ENCODE peak calls at places on chromosomes 13 and 19, in five cellular contexts. One of them, this sample, is unnamed.

GRCh38 chr13:113125506-113126264 is 3.1 kb downstream of the F10 start:
- DNase-seq in activated CD4-positive, alpha-beta T cell treated with anti-CD3 and anti-CD28 coated beads, Interleukin-2, amount 50 U/mL, for 1 hour: no peak
- DNase-seq in astrocyte of the spinal cord: no peak
- DNase-seq in astrocyte of the hippocampus: no peak
- DNase-seq in HS-27A: no peak
- DNase-seq in this sample: no peak

GRCh38 chr19:5128251-5128931 is 159.5 kb downstream of the KDM4B start:
- DNase-seq in activated CD4-positive, alpha-beta T cell treated with anti-CD3 and anti-CD28 coated beads, Interleukin-2, amount 50 U/mL, for 1 hour: no peak
- DNase-seq in astrocyte of the spinal cord: peak; percentile 74
- DNase-seq in astrocyte of the hippocampus: peak; percentile 87
- DNase-seq in HS-27A: no peak
- DNase-seq in this sample: no peak

GRCh38 chr19:8108560-8109445 is 40.6 kb downstream of the FBN3 start:
- DNase-seq in activated CD4-positive, alpha-beta T cell treated with anti-CD3 and anti-CD28 coated beads, Interleukin-2, amount 50 U/mL, for 1 hour: no peak
- DNase-seq in astrocyte of the spinal cord: no peak
- DNase-seq in astrocyte of the hippocampus: no peak
- DNase-seq in HS-27A: no peak
- DNase-seq in this sample: no peak

GRCh38 chr19:51737924-51738323 is 13.8 kb downstream of the FPR1 start:
- DNase-seq in activated CD4-positive, alpha-beta T cell treated with anti-CD3 and anti-CD28 coated beads, Interleukin-2, amount 50 U/mL, for 1 hour: no peak
- DNase-seq in astrocyte of the spinal cord: no peak
- DNase-seq in astrocyte of the hippocampus: no peak
- DNase-seq in HS-27A: no peak
- DNase-seq in this sample: peak; percentile 65

GRCh38 chr13:106573855-106574254 is 5.9 kb upstream of the ARGLU1 start:
- DNase-seq in activated CD4-positive, alpha-beta T cell treated with anti-CD3 and anti-CD28 coated beads, Interleukin-2, amount 50 U/mL, for 1 hour: no peak
- DNase-seq in astrocyte of the spinal cord: peak; percentile 15
- DNase-seq in astrocyte of the hippocampus: peak; percentile 32
- DNase-seq in HS-27A: no peak
- DNase-seq in this sample: no peak

GRCh38 chr13:20686167-20686566 is 17.3 kb upstream of the IL17D start:
- DNase-seq in activated CD4-positive, alpha-beta T cell treated with anti-CD3 and anti-CD28 coated beads, Interleukin-2, amount 50 U/mL, for 1 hour: no peak
- DNase-seq in astrocyte of the spinal cord: no peak
- DNase-seq in astrocyte of the hippocampus: no peak
- DNase-seq in HS-27A: no peak
- DNase-seq in this sample: no peak

GRCh38 chr19:57615346-57615745 is 1.3 kb downstream of the ZNF134 start:
- DNase-seq in activated CD4-positive, alpha-beta T cell treated with anti-CD3 and anti-CD28 coated beads, Interleukin-2, amount 50 U/mL, for 1 hour: no peak
- DNase-seq in astrocyte of the spinal cord: no peak
- DNase-seq in astrocyte of the hippocampus: no peak
- DNase-seq in HS-27A: no peak
- DNase-seq in this sample: peak; percentile 12

GRCh38 chr13:27194209-27194608 is 22.6 kb upstream of the USP12 start:
- DNase-seq in activated CD4-positive, alpha-beta T cell treated with anti-CD3 and anti-CD28 coated beads, Interleukin-2, amount 50 U/mL, for 1 hour: no peak
- DNase-seq in astrocyte of the spinal cord: no peak
- DNase-seq in astrocyte of the hippocampus: no peak
- DNase-seq in HS-27A: no peak
- DNase-seq in this sample: no peak

GRCh38 chr19:13404236-13404635 is 102.0 kb downstream of the CACNA1A start:
- DNase-seq in activated CD4-positive, alpha-beta T cell treated with anti-CD3 and anti-CD28 coated beads, Interleukin-2, amount 50 U/mL, for 1 hour: no peak
- DNase-seq in astrocyte of the spinal cord: no peak
- DNase-seq in astrocyte of the hippocampus: no peak
- DNase-seq in HS-27A: no peak
- DNase-seq in this sample: no peak

GRCh38 chr19:40896418-40896796 is 14.4 kb upstream of the CYP2A7 start:
- DNase-seq in activated CD4-positive, alpha-beta T cell treated with anti-CD3 and anti-CD28 coated beads, Interleukin-2, amount 50 U/mL, for 1 hour: no peak
- DNase-seq in astrocyte of the spinal cord: no peak
- DNase-seq in astrocyte of the hippocampus: no peak
- DNase-seq in HS-27A: no peak
- DNase-seq in this sample: no peak

GRCh38 chr19:17490411-17490810 is 20.1 kb downstream of the SLC27A1 start:
- DNase-seq in activated CD4-positive, alpha-beta T cell treated with anti-CD3 and anti-CD28 coated beads, Interleukin-2, amount 50 U/mL, for 1 hour: peak; percentile 18
- DNase-seq in astrocyte of the spinal cord: no peak
- DNase-seq in astrocyte of the hippocampus: no peak
- DNase-seq in HS-27A: no peak
- DNase-seq in this sample: no peak

GRCh38 chr19:48689438-48689837 is 6.3 kb upstream of the FUT2 start:
- DNase-seq in activated CD4-positive, alpha-beta T cell treated with anti-CD3 and anti-CD28 coated beads, Interleukin-2, amount 50 U/mL, for 1 hour: no peak
- DNase-seq in astrocyte of the spinal cord: no peak
- DNase-seq in astrocyte of the hippocampus: no peak
- DNase-seq in HS-27A: no peak
- DNase-seq in this sample: no peak

GRCh38 chr13:77113496-77113895 is 86.5 kb upstream of the FBXL3 start:
- DNase-seq in activated CD4-positive, alpha-beta T cell treated with anti-CD3 and anti-CD28 coated beads, Interleukin-2, amount 50 U/mL, for 1 hour: no peak
- DNase-seq in astrocyte of the spinal cord: peak; percentile 17
- DNase-seq in astrocyte of the hippocampus: peak; percentile 47
- DNase-seq in HS-27A: no peak
- DNase-seq in this sample: peak; percentile 35

GRCh38 chr19:55585658-55586339 is 5.2 kb upstream of the ZNF579 start:
- DNase-seq in activated CD4-positive, alpha-beta T cell treated with anti-CD3 and anti-CD28 coated beads, Interleukin-2, amount 50 U/mL, for 1 hour: peak; percentile 29
- DNase-seq in astrocyte of the spinal cord: peak; percentile 84
- DNase-seq in astrocyte of the hippocampus: peak; percentile 96
- DNase-seq in HS-27A: no peak
- DNase-seq in this sample: peak; percentile 39

GRCh38 chr13:108495686-108496363 is 133.6 kb upstream of the MYO16 start:
- DNase-seq in activated CD4-positive, alpha-beta T cell treated with anti-CD3 and anti-CD28 coated beads, Interleukin-2, amount 50 U/mL, for 1 hour: no peak
- DNase-seq in astrocyte of the spinal cord: peak; percentile 39
- DNase-seq in astrocyte of the hippocampus: peak; percentile 71
- DNase-seq in HS-27A: no peak
- DNase-seq in this sample: no peak